ENCODE peak calls at places on chromosomes 12 and 14, in eight cellular contexts. N, L, R, Q, S, Z, F and T are unnamed samples.

GRCh38 chr12:108938247-108938924 is 58.5 kb downstream of the DAO start:
- DNase-seq in N (no peak), L (no peak), R (no peak), Q (no peak), S (no peak), Z (no peak), F (no peak), T (no peak)

GRCh38 chr14:94631536-94632304 is 19.5 kb downstream of the SERPINA3 start:
- DNase-seq in N (no peak), L (no peak), R (no peak), Q (no peak), S (no peak), Z (no peak), F (no peak), T (peak)

GRCh38 chr12:25433581-25434325 is 119.3 kb downstream of the LMNTD1 start:
- DNase-seq in N (no peak), L (peak), R (no peak), Q (no peak), S (no peak), Z (no peak), F (no peak), T (no peak)

GRCh38 chr12:63802012-63802608 is 22.4 kb downstream of the RXYLT1 start:
- DNase-seq in N (no peak), L (no peak), R (no peak), Q (no peak), S (peak), Z (no peak), F (no peak), T (no peak)

GRCh38 chr14:33404054-33404453 is 465.4 kb downstream of the NPAS3 start:
- DNase-seq in N (no peak), L (peak), R (no peak), Q (no peak), S (no peak), Z (no peak), F (no peak), T (no peak)

GRCh38 chr12:94326727-94327126 is 132.9 kb downstream of the CEP83 start:
- DNase-seq in N (no peak), L (peak), R (no peak), Q (no peak), S (no peak), Z (no peak), F (no peak), T (no peak)

GRCh38 chr12:71201136-71201679 is 43.4 kb upstream of the TSPAN8 start:
- DNase-seq in N (no peak), L (no peak), R (no peak), Q (no peak), S (peak), Z (no peak), F (no peak), T (no peak)

GRCh38 chr14:93304771-93305170 is 28.1 kb downstream of the BTBD7 start:
- DNase-seq in N (no peak), L (peak), R (no peak), Q (no peak), S (no peak), Z (no peak), F (no peak), T (no peak)

GRCh38 chr12:124030510-124030909 is 57.5 kb downstream of the ZNF664 start:
- DNase-seq in N (peak), L (peak), R (no peak), Q (no peak), S (no peak), Z (no peak), F (no peak), T (no peak)

GRCh38 chr12:613996-614726 is 49.1 kb downstream of the NINJ2 start:
- DNase-seq in N (no peak), L (peak), R (no peak), Q (peak), S (no peak), Z (no peak), F (no peak), T (no peak)

GRCh38 chr12:27620121-27620520 is 76.1 kb upstream of the REP15 start:
- DNase-seq in N (no peak), L (no peak), R (no peak), Q (no peak), S (no peak), Z (no peak), F (no peak), T (no peak)

GRCh38 chr14:53367631-53368030 is 214.5 kb upstream of the DDHD1 start:
- DNase-seq in N (no peak), L (peak), R (no peak), Q (no peak), S (no peak), Z (no peak), F (no peak), T (no peak)

GRCh38 chr12:78198896-78199295 is 368.2 kb downstream of the NAV3 start:
- DNase-seq in N (no peak), L (no peak), R (no peak), Q (no peak), S (no peak), Z (no peak), F (no peak), T (no peak)

GRCh38 chr12:76628745-76629144 is 69.2 kb upstream of the OSBPL8 start:
- DNase-seq in N (no peak), L (peak), R (no peak), Q (no peak), S (no peak), Z (no peak), F (no peak), T (no peak)

GRCh38 chr14:26896447-26896846 is 298.6 kb upstream of the NOVA1 start:
- DNase-seq in N (no peak), L (peak), R (no peak), Q (no peak), S (no peak), Z (no peak), F (no peak), T (no peak)

GRCh38 chr14:55545779-55546178 is 34.2 kb upstream of the KTN1 start:
- DNase-seq in N (no peak), L (no peak), R (no peak), Q (no peak), S (no peak), Z (no peak), F (no peak), T (no peak)

GRCh38 chr12:44036875-44037443 is 201.1 kb downstream of the TMEM117 start:
- DNase-seq in N (no peak), L (no peak), R (no peak), Q (no peak), S (no peak), Z (no peak), F (no peak), T (no peak)

GRCh38 chr14:104957146-104958113 is 20.7 kb downstream of the AHNAK2 start:
- DNase-seq in N (no peak), L (no peak), R (peak), Q (no peak), S (no peak), Z (no peak), F (no peak), T (peak)

GRCh38 chr14:69692542-69693053 is 74.3 kb upstream of the SRSF5 start:
- DNase-seq in N (no peak), L (no peak), R (no peak), Q (no peak), S (no peak), Z (no peak), F (no peak), T (no peak)

GRCh38 chr12:111409403-111410228 is 3.9 kb downstream of the SH2B3 start:
- DNase-seq in N (peak), L (peak), R (peak), Q (no peak), S (no peak), Z (no peak), F (no peak), T (no peak)

GRCh38 chr12:14567311-14568195 is at the start of gene PLBD1:
- DNase-seq in N (peak), L (peak), R (peak), Q (no peak), S (no peak), Z (peak), F (peak), T (no peak)

GRCh38 chr14:81618695-81619094 is 85.0 kb upstream of the SEL1L start:
- DNase-seq in N (no peak), L (no peak), R (no peak), Q (no peak), S (no peak), Z (no peak), F (no peak), T (no peak)

GRCh38 chr12:7099290-7099996 is 7.2 kb upstream of the C1R start:
- DNase-seq in N (no peak), L (no peak), R (no peak), Q (no peak), S (no peak), Z (no peak), F (no peak), T (no peak)

GRCh38 chr14:77714926-77715325 is 7.0 kb downstream of the SLIRP start:
- DNase-seq in N (no peak), L (no peak), R (no peak), Q (no peak), S (no peak), Z (no peak), F (no peak), T (no peak)

GRCh38 chr14:90697577-90698206 is 118.5 kb downstream of the TTC7B start:
- DNase-seq in N (peak), L (peak), R (peak), Q (peak), S (peak), Z (peak), F (peak), T (no peak)

GRCh38 chr14:73494593-73494992 is 3.9 kb downstream of the RIOX1 start:
- DNase-seq in N (no peak), L (no peak), R (no peak), Q (no peak), S (no peak), Z (no peak), F (no peak), T (no peak)

GRCh38 chr12:22856120-22856699 is 231.2 kb downstream of the ETNK1 start:
- DNase-seq in N (no peak), L (peak), R (no peak), Q (no peak), S (peak), Z (no peak), F (no peak), T (no peak)

DNA sequence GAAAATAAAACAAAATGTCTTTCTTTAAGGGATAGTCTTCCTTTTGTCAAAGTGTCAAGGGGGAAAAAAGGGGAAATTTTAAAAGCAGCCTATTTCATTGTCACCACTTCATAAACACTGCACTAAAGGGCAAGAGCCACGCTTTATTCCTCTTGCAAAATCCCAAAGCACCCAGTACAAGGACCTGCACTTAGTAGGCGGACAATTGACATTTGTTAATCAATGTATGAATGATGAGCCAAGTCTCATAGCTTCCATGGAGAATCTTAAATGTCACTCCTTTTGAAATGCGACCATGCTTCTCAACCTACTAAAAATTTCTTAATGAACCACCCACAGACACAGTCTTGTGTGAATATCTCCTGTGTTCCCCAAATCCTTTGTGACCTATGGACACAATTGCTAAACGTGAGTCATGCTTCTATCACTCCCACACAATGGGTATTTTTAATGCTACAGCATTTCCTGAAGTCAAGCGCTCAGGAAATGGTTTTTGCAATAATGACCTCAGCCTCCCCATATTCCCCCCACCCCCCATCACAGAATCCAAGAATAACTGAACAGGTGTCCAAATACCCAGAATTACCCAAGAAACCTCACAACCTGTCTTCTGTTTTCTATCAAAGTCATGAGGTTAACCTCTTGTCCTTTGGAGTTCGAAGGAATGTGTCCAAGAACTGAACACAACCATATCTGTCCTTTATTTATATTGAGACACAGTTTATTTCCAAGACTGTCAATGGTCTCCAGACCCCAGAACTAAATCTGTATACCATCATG is 163.6 kb upstream of the PLEKHG7 start:
- DNase-seq in N (no peak), L (peak), R (no peak), Q (no peak), S (no peak), Z (no peak), F (no peak), T (no peak)
- H3K4me3 ChIP-seq in N (no peak), L (no peak), R (no peak), Q (peak), S (no peak), Z (no peak), F (no peak), T (no peak)

GRCh38 chr12:106583578-106584103 is 837 bp downstream of the RFX4 start:
- DNase-seq in N (no peak), L (no peak), R (peak), Q (no peak), S (peak), Z (no peak), F (no peak), T (no peak)
- H3K4me3 ChIP-seq in N (no peak), L (peak), R (no peak), Q (no peak), S (peak), Z (no peak), F (peak), T (no peak)

GRCh38 chr14:75539562-75540478 is 17.6 kb downstream of the BATF start:
- DNase-seq in N (no peak), L (no peak), R (no peak), Q (no peak), S (no peak), Z (no peak), F (no peak), T (no peak)

GRCh38 chr14:75543258-75543657 is 21.0 kb downstream of the BATF start:
- DNase-seq in N (no peak), L (no peak), R (no peak), Q (no peak), S (no peak), Z (no peak), F (no peak), T (no peak)

GRCh38 chr14:75542585-75543091 is 20.4 kb downstream of the BATF start:
- DNase-seq in N (no peak), L (peak), R (no peak), Q (peak), S (no peak), Z (peak), F (no peak), T (no peak)

GRCh38 chr14:75539165-75539561 is 16.9 kb downstream of the BATF start:
- DNase-seq in N (no peak), L (no peak), R (no peak), Q (no peak), S (no peak), Z (no peak), F (no peak), T (no peak)

DNA sequence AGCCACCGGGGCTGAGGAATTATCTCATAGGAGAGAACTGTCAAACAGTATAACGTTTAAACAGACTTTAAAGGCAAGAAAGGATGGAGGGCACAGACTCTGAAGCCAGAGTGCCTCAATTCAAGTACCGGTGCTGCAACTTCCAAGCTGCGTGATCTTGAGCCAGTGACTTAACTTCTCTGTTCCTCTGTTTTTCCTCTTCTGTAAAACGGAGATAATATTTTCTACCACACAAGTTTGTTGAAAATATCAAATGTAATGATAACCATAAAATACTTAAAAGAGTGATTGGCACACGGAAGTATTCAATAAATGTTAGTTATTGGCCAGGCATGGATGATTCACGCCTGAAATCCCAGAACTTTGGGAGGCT is 18.2 kb downstream of the BATF start:
- DNase-seq in N (no peak), L (no peak), R (no peak), Q (no peak), S (no peak), Z (no peak), F (no peak), T (no peak)
- H3K4me3 ChIP-seq in N (no peak), L (no peak), R (no peak), Q (no peak), S (no peak), Z (no peak), F (no peak), T (no peak)

GRCh38 chr14:97414718-97415098 is 617.5 kb downstream of the VRK1 start:
- DNase-seq in N (no peak), L (no peak), R (no peak), Q (no peak), S (no peak), Z (no peak), F (no peak), T (no peak)
- H3K4me3 ChIP-seq in N (no peak), L (no peak), R (no peak), Q (no peak), S (no peak), Z (no peak), F (no peak), T (no peak)

GRCh38 chr14:74695406-74695805 is 17.5 kb downstream of the AREL1 start:
- DNase-seq in N (no peak), L (no peak), R (no peak), Q (no peak), S (no peak), Z (no peak), F (no peak), T (no peak)

GRCh38 chr14:74686324-74686723 is 26.6 kb downstream of the AREL1 start:
- DNase-seq in N (no peak), L (no peak), R (no peak), Q (no peak), S (no peak), Z (no peak), F (no peak), T (no peak)

GRCh38 chr14:74691456-74691855 is 21.4 kb downstream of the AREL1 start:
- DNase-seq in N (no peak), L (no peak), R (no peak), Q (no peak), S (no peak), Z (no peak), F (no peak), T (no peak)
- H3K4me3 ChIP-seq in N (no peak), L (no peak), R (no peak), Q (no peak), S (no peak), Z (no peak), F (no peak), T (no peak)

DNA sequence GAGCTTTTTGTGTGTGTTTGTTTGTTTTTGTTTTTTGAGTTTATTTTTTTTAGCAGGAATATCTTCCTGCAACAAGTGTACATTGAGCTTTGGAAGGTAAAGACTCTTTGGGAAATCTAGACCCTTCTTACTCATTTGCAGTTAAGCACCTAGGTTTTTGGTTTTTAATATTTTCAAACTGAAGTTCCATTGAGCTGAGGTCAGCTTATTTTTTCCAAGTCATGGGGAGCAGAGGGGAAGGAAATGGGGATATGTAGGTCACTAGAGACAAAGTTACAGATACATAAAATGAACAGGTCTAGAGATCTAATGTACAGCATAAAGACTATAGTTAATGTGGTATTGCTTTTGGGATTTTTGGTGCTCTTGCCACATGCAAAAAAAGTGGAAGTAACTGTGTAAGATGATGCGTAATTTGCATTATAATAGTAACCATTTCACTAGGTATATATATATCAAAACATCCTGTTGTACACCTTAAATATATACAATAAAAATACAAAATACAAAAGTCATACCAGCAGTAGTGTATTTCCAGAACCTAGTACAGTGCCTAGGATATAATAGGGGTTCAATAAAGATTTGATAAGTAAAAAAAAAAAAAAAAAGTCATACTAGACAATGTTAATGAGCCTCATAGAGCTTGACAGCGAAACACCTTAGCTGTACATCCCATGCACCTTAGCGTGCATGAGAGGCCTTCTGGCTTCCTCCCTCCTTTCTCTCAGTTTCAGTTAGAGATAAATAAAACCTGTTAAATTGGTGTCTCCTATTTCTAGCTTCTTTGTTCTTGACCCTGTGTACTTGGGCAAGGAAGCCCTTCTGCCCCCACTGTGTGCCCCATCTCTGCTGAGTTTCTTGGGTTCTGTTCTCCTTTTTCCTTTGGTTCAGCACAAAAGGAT is 22.7 kb downstream of the CGRRF1 start:
- DNase-seq in N (no peak), L (no peak), R (no peak), Q (no peak), S (no peak), Z (no peak), F (no peak), T (no peak)
- H3K4me3 ChIP-seq in N (no peak), L (no peak), R (no peak), Q (no peak), S (no peak), Z (no peak), F (no peak), T (no peak)

GRCh38 chr14:22427771-22428228 is 161.2 kb downstream of the DAD1 start:
- DNase-seq in N (peak), L (peak), R (no peak), Q (no peak), S (peak), Z (peak), F (no peak), T (no peak)
- H3K4me3 ChIP-seq in N (peak), L (no peak), R (no peak), Q (no peak), S (no peak), Z (no peak), F (no peak), T (peak)

DNA sequence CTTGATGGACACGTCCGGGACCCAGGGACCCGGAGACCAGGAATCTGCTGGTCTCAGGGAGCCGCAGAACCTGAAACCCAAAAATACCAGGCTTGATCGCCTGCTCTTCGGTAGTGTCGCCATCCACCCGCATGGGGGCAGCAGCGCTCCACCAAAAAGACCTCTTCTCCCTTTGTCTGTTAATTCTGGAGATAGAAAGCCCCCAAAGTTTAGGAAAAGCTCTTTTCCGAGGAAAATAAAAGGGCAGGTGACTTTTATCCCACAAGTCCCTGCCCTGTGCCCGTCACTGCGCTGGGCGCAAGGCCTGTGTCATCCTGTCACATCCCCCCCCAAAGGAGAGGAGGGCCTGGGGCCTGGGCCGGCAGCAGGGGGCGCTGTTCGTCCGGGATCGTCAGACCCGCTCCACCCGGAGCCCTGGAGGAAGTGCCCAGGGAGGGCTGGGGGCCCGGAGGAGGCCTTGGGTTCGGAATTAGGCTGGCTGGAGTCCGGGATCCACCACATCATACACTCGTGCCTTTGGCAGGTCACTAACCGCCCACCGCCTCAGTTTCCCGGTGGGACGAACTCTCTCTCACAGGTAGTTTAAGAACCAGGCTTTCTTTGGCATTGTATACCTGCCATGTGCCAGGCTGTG is 31.9 kb downstream of the DAD1 start:
- DNase-seq in N (peak), L (peak), R (peak), Q (peak), S (peak), Z (peak), F (peak), T (peak)
- H3K4me3 ChIP-seq in N (peak), L (peak), R (no peak), Q (peak), S (peak), Z (peak), F (peak), T (peak)